ENCODE peak calls at places on chromosomes 3 and 15, in four cellular contexts. N is transverse colon, M is hippocampal formation, Y is left lung. L is an unnamed sample.

GRCh38 chr3:146640955-146641867 is 36.1 kb upstream of the PLSCR5 start:
- DNase-seq in M (no peak), Y (no peak), N (no peak), L (no peak)

GRCh38 chr3:62876064-62876463 is 848 bp upstream of the CADPS start:
- DNase-seq in M (no peak), N (peak), Y (no peak), L (no peak)

GRCh38 chr15:77514635-77515421 is 94.1 kb downstream of the HMG20A start:
- DNase-seq in M (no peak), Y (no peak), N (no peak), L (no peak)

GRCh38 chr3:24433838-24434591 is 60.6 kb downstream of the THRB start:
- DNase-seq in Y (no peak), M (no peak), N (no peak), L (no peak)

GRCh38 chr15:87827126-87827525 is 429.4 kb downstream of the NTRK3 start:
- DNase-seq in Y (no peak), N (no peak), M (no peak), L (no peak)

GRCh38 chr3:159796744-159797143 is 191.9 kb upstream of the IL12A start:
- DNase-seq in M (no peak), N (no peak), Y (no peak), L (no peak)

GRCh38 chr3:129039271-129040038 is 21.1 kb upstream of the GP9 start:
- DNase-seq in M (no peak), N (peak), Y (no peak), L (peak)

GRCh38 chr3:45988804-45989203 is 6.8 kb downstream of the FYCO1 start:
- DNase-seq in M (no peak), Y (no peak), N (no peak), L (no peak)

GRCh38 chr3:155560594-155560993 is 184.3 kb downstream of the PLCH1 start:
- DNase-seq in M (no peak), Y (no peak), N (no peak), L (no peak)

GRCh38 chr15:41866263-41866703 is 27.6 kb downstream of the SPTBN5 start:
- DNase-seq in Y (no peak), M (no peak), N (no peak), L (no peak)

GRCh38 chr15:76380249-76380648 is 43.7 kb downstream of the ISL2 start:
- DNase-seq in M (no peak), Y (no peak), N (no peak), L (no peak)

GRCh38 chr15:92383528-92384326 is 10.0 kb upstream of the ST8SIA2 start:
- DNase-seq in M (no peak), N (no peak), Y (no peak), L (no peak)

GRCh38 chr3:50189274-50189673 is 2.1 kb upstream of the GNAT1 start:
- DNase-seq in N (peak), Y (no peak), M (peak), L (peak)

GRCh38 chr3:76872999-76873398 is 166.9 kb upstream of the ROBO2 start:
- DNase-seq in Y (no peak), M (no peak), N (no peak), L (no peak)

GRCh38 chr3:122052968-122053367 is 2.2 kb upstream of the CD86 start:
- DNase-seq in M (no peak), Y (no peak), N (no peak), L (no peak)

GRCh38 chr3:197154-197855 is 742 bp downstream of the CHL1 start:
- DNase-seq in N (no peak), M (no peak), Y (peak), L (no peak)

GRCh38 chr15:35705885-35706590 is 160.1 kb upstream of the DPH6 start:
- DNase-seq in M (no peak), N (no peak), Y (no peak), L (no peak)

GRCh38 chr3:188000361-188000861 is 153.5 kb upstream of the LPP start:
- DNase-seq in M (no peak), Y (peak), N (peak), L (no peak)

GRCh38 chr3:185732782-185733181 is 92.1 kb downstream of the IGF2BP2 start:
- DNase-seq in Y (no peak), M (no peak), N (no peak), L (no peak)